ENCODE peak calls at places on chromosome 2, in four cellular contexts. One of them, this sample, is unnamed.

GRCh38 chr2:177123048-177123447 is 89.5 kb upstream of the HNRNPA3 start:
- DNase-seq in astrocyte: no peak
- DNase-seq in fibroblast of lung: no peak
- DNase-seq in cardiac muscle cell: no peak
- DNase-seq in this sample: no peak

GRCh38 chr2:40256649-40257048 is 195.2 kb downstream of the SLC8A1 start:
- DNase-seq in astrocyte: no peak
- DNase-seq in fibroblast of lung: no peak
- DNase-seq in cardiac muscle cell: no peak
- DNase-seq in this sample: no peak

GRCh38 chr2:41955641-41956040 is 92.2 kb upstream of the PKDCC start:
- DNase-seq in astrocyte: no peak
- DNase-seq in fibroblast of lung: no peak
- DNase-seq in cardiac muscle cell: no peak
- DNase-seq in this sample: no peak

GRCh38 chr2:100186126-100186525 is 43.7 kb upstream of the AFF3 start:
- DNase-seq in astrocyte: no peak
- DNase-seq in fibroblast of lung: no peak
- DNase-seq in cardiac muscle cell: no peak
- DNase-seq in this sample: no peak

GRCh38 chr2:9752441-9753275 is 90.6 kb upstream of the TAF1B start:
- DNase-seq in astrocyte: peak; percentile 64
- DNase-seq in fibroblast of lung: peak; percentile 80
- DNase-seq in cardiac muscle cell: no peak
- DNase-seq in this sample: no peak

GRCh38 chr2:65072181-65072970 is 16.2 kb downstream of the CEP68 start:
- DNase-seq in astrocyte: no peak
- DNase-seq in fibroblast of lung: no peak
- DNase-seq in cardiac muscle cell: no peak
- DNase-seq in this sample: no peak

GRCh38 chr2:10346929-10347558 is 44.3 kb downstream of the HPCAL1 start:
- DNase-seq in astrocyte: no peak
- DNase-seq in fibroblast of lung: peak; percentile 47
- DNase-seq in cardiac muscle cell: no peak
- DNase-seq in this sample: no peak

GRCh38 chr2:146246017-146246733 is 1598.7 kb upstream of the ACVR2A start:
- DNase-seq in astrocyte: peak; percentile 72
- DNase-seq in fibroblast of lung: peak; percentile 77
- DNase-seq in cardiac muscle cell: no peak
- DNase-seq in this sample: no peak

GRCh38 chr2:164802095-164802744 is 39.4 kb downstream of the COBLL1 start:
- DNase-seq in astrocyte: no peak
- DNase-seq in fibroblast of lung: no peak
- DNase-seq in cardiac muscle cell: no peak
- DNase-seq in this sample: no peak

GRCh38 chr2:20157606-20157970 is 67.3 kb downstream of the SDC1 start:
- DNase-seq in astrocyte: peak; percentile 25
- DNase-seq in fibroblast of lung: peak; percentile 28
- DNase-seq in cardiac muscle cell: no peak
- DNase-seq in this sample: no peak

GRCh38 chr2:158194229-158194628 is 92.6 kb downstream of the UPP2 start:
- DNase-seq in astrocyte: no peak
- DNase-seq in fibroblast of lung: no peak
- DNase-seq in cardiac muscle cell: no peak
- DNase-seq in this sample: no peak

GRCh38 chr2:216735086-216735485 is 39.7 kb upstream of the IGFBP5 start:
- DNase-seq in astrocyte: no peak
- DNase-seq in fibroblast of lung: no peak
- DNase-seq in cardiac muscle cell: peak; percentile 62
- DNase-seq in this sample: peak; percentile 9

GRCh38 chr2:64599469-64599868 is 54.2 kb downstream of the SERTAD2 start:
- DNase-seq in astrocyte: no peak
- DNase-seq in fibroblast of lung: no peak
- DNase-seq in cardiac muscle cell: no peak
- DNase-seq in this sample: no peak

GRCh38 chr2:99442837-99443236 is 47.0 kb downstream of the REV1 start:
- DNase-seq in astrocyte: no peak
- DNase-seq in fibroblast of lung: no peak
- DNase-seq in cardiac muscle cell: peak; percentile 23
- DNase-seq in this sample: no peak

GRCh38 chr2:220434365-220434764 is 806.9 kb downstream of the SLC4A3 start:
- DNase-seq in astrocyte: peak; percentile 90
- DNase-seq in fibroblast of lung: peak; percentile 90
- DNase-seq in cardiac muscle cell: no peak
- DNase-seq in this sample: no peak

GRCh38 chr2:16438571-16439294 is 226.9 kb downstream of the CYRIA start:
- DNase-seq in astrocyte: no peak
- DNase-seq in fibroblast of lung: no peak
- DNase-seq in cardiac muscle cell: no peak
- DNase-seq in this sample: no peak

GRCh38 chr2:173997779-173998178 is 32.6 kb upstream of the SP3 start:
- DNase-seq in astrocyte: no peak
- DNase-seq in fibroblast of lung: peak; percentile 29
- DNase-seq in cardiac muscle cell: no peak
- DNase-seq in this sample: no peak

GRCh38 chr2:188770296-188770695 is 203.9 kb upstream of the COL3A1 start:
- DNase-seq in astrocyte: no peak
- DNase-seq in fibroblast of lung: no peak
- DNase-seq in cardiac muscle cell: no peak
- DNase-seq in this sample: no peak

GRCh38 chr2:188766086-188766856 is 207.9 kb upstream of the COL3A1 start:
- DNase-seq in astrocyte: peak; percentile 57
- DNase-seq in fibroblast of lung: peak; percentile 60
- DNase-seq in cardiac muscle cell: no peak
- DNase-seq in this sample: no peak

GRCh38 chr2:188765522-188765921 is 208.7 kb upstream of the COL3A1 start:
- DNase-seq in astrocyte: peak; percentile 62
- DNase-seq in fibroblast of lung: peak; percentile 68
- DNase-seq in cardiac muscle cell: peak; percentile 39
- DNase-seq in this sample: peak; percentile 2
- TF ChIP-seq CTCF in astrocyte: peak; percentile 48
- TF ChIP-seq CTCF in fibroblast of lung: peak; percentile 4
- TF ChIP-seq CTCF in cardiac muscle cell: peak; percentile 35
- TF ChIP-seq CTCF in this sample: peak; percentile 54

GRCh38 chr2:45607701-45608100 is 3.4 kb downstream of the SRBD1 start:
- DNase-seq in astrocyte: no peak
- DNase-seq in fibroblast of lung: peak; percentile 20
- DNase-seq in cardiac muscle cell: peak; percentile 53
- DNase-seq in this sample: no peak

GRCh38 chr2:45612265-45612664 is 1.2 kb upstream of the SRBD1 start:
- DNase-seq in astrocyte: no peak
- DNase-seq in fibroblast of lung: no peak
- DNase-seq in cardiac muscle cell: no peak
- DNase-seq in this sample: no peak

GRCh38 chr2:45611020-45611737 is at the start of gene SRBD1:
- DNase-seq in astrocyte: peak; percentile 87
- DNase-seq in fibroblast of lung: peak; percentile 94
- DNase-seq in cardiac muscle cell: peak; percentile 98
- DNase-seq in this sample: peak; percentile 92

GRCh38 chr2:45612741-45613140 is 1.7 kb upstream of the SRBD1 start:
- DNase-seq in astrocyte: no peak
- DNase-seq in fibroblast of lung: no peak
- DNase-seq in cardiac muscle cell: no peak
- DNase-seq in this sample: no peak

DNA sequence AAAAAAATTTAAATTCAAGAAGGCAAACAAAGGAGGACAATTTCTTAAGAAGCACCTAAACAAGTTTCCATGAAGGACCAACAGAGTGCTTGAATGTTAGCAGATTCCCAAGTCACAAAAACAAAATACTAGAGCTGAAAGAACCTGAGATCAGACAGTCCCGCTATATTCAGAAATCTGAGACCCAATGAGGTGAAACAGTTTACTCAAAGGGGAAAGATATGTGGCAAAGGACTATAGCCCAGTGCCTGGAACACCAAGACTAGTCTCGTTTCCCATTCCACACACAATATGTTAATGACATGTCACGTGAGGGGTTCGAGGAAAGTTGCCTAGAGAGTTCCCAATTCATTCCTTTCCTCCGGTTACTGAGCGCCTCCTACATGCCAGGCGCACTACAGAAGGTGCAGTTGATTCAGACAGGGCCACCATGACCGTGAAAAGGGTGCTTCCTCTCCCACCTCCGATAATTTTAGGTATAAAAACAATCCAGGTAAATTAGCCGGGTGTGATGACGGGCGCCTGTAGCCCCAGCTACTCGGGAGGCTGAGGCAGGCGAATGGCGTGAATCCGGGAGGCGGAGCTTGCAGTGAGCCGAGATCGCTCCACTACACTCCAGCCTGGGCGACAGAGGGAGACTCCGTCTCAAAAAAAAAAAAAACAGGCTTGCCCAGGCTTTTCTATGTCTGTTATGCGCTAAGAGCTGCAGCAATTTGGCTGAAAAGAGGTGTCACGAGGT is 617 bp downstream of the SRBD1 start:
- DNase-seq in astrocyte: peak; percentile 49
- DNase-seq in fibroblast of lung: peak; percentile 62
- DNase-seq in cardiac muscle cell: peak; percentile 80
- DNase-seq in this sample: peak; percentile 19
- TF ChIP-seq CTCF in astrocyte: peak; percentile 24
- TF ChIP-seq CTCF in fibroblast of lung: peak; percentile 40
- TF ChIP-seq CTCF in cardiac muscle cell: peak; percentile 44
- TF ChIP-seq CTCF in this sample: peak; percentile 44

DNA sequence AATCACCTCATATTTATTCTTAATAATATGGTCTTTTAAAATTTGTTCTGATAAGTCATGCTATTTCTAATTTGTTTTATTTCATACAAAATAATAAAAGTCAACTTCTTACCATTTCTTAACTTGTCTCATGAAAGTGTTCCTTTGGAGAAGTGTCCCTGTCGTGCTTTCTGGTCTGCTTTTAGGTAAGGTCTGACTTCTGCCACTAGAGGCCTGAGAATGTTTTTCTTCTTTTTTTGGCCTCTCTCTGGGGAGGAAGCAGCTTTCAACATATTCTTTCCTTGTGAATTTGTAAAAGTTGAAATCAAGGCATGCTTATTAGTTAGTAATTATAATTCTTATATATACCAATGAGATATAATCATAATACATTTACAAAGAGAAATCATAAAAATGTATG is 39.4 kb downstream of the MAP2 start:
- DNase-seq in astrocyte: no peak
- DNase-seq in fibroblast of lung: no peak
- DNase-seq in cardiac muscle cell: peak; percentile 10
- DNase-seq in this sample: no peak
- TF ChIP-seq CTCF in astrocyte: peak; percentile 15
- TF ChIP-seq CTCF in fibroblast of lung: peak; percentile 16
- TF ChIP-seq CTCF in cardiac muscle cell: peak; percentile 42
- TF ChIP-seq CTCF in this sample: peak; percentile 46

GRCh38 chr2:238106339-238106697 is 6.2 kb downstream of the ESPNL start:
- DNase-seq in astrocyte: no peak
- DNase-seq in fibroblast of lung: no peak
- DNase-seq in cardiac muscle cell: no peak
- DNase-seq in this sample: no peak
- TF ChIP-seq CTCF in astrocyte: no peak
- TF ChIP-seq CTCF in fibroblast of lung: peak; percentile 9
- TF ChIP-seq CTCF in cardiac muscle cell: no peak
- TF ChIP-seq CTCF in this sample: no peak

DNA sequence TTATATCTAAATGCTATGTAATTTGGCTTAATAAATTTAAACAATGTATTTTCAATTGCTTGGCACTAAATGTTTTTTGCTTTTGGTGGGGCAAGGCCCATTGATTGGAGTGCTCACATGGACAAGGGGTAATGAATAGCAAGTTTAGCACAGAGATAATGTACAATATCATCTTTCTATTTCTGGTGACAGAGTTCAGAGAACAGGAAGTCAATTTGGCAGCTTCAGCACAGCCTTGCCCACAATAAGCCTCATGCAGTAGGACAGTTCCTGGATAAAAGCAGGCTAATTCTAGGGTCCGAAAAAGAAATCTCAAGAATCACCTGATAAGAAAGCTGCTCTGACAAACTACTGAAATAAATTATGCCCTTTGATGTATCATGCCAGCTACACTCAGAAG is 443.9 kb upstream of the FSHR start:
- DNase-seq in astrocyte: no peak
- DNase-seq in fibroblast of lung: no peak
- DNase-seq in cardiac muscle cell: no peak
- DNase-seq in this sample: no peak
- TF ChIP-seq CTCF in astrocyte: no peak
- TF ChIP-seq CTCF in fibroblast of lung: no peak
- TF ChIP-seq CTCF in cardiac muscle cell: no peak
- TF ChIP-seq CTCF in this sample: no peak

DNA sequence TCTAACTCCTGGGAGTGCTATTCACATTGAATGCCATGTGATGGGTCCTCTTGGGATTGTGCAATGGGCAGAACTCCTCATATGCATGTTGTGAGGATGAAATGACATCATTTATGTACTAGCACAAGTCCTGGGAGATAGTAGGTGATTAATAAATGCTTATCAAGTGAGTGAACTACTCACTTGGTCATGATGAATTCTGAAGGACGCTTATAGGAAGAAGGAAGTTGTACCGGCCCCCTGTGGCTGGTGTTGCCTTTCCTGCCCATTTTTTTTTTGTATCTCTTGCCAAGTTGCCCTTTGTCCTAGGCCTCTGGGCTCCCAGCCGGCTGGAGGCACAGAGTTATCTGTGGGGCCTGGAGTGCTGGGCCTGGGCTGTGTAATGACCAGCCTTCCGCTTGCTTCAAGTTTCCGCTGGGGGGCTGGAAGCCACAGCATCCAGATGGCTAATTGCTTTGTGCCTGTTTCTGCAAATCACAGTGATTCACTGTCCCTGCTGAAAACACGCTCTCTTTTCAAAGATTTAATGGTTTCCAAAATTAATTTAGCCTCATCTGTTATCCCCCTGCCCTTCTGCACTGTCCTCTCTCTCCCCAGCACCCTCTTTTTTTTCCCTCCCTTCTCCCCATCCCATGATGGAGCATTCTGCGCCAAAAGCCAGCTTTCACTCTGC is 33.7 kb upstream of the MRPL33 start:
- DNase-seq in astrocyte: peak; percentile 73
- DNase-seq in fibroblast of lung: peak; percentile 77
- DNase-seq in cardiac muscle cell: no peak
- DNase-seq in this sample: no peak
- TF ChIP-seq CTCF in astrocyte: no peak
- TF ChIP-seq CTCF in fibroblast of lung: no peak
- TF ChIP-seq CTCF in cardiac muscle cell: peak; percentile 32
- TF ChIP-seq CTCF in this sample: no peak

GRCh38 chr2:83196225-83196624 is 1262.9 kb downstream of the SUCLG1 start:
- DNase-seq in astrocyte: peak; percentile 8
- DNase-seq in fibroblast of lung: peak; percentile 6
- DNase-seq in cardiac muscle cell: peak; percentile 46
- DNase-seq in this sample: no peak
- TF ChIP-seq CTCF in astrocyte: peak; percentile 62
- TF ChIP-seq CTCF in fibroblast of lung: peak; percentile 22
- TF ChIP-seq CTCF in cardiac muscle cell: peak; percentile 57
- TF ChIP-seq CTCF in this sample: peak; percentile 74

GRCh38 chr2:205235434-205235833 is 446.9 kb upstream of the NRP2 start:
- DNase-seq in astrocyte: peak; percentile 8
- DNase-seq in fibroblast of lung: peak; percentile 23
- DNase-seq in cardiac muscle cell: no peak
- DNase-seq in this sample: no peak

GRCh38 chr2:205232086-205232485 is 450.2 kb upstream of the NRP2 start:
- DNase-seq in astrocyte: no peak
- DNase-seq in fibroblast of lung: no peak
- DNase-seq in cardiac muscle cell: no peak
- DNase-seq in this sample: no peak

GRCh38 chr2:205237524-205237923 is 444.8 kb upstream of the NRP2 start:
- DNase-seq in astrocyte: no peak
- DNase-seq in fibroblast of lung: no peak
- DNase-seq in cardiac muscle cell: no peak
- DNase-seq in this sample: no peak
- TF ChIP-seq CTCF in astrocyte: no peak
- TF ChIP-seq CTCF in fibroblast of lung: no peak
- TF ChIP-seq CTCF in cardiac muscle cell: no peak
- TF ChIP-seq CTCF in this sample: peak; percentile 55

GRCh38 chr2:196808281-196808680 is 874 bp downstream of the C2orf66 start:
- DNase-seq in astrocyte: no peak
- DNase-seq in fibroblast of lung: no peak
- DNase-seq in cardiac muscle cell: no peak
- DNase-seq in this sample: no peak
- TF ChIP-seq CTCF in astrocyte: no peak
- TF ChIP-seq CTCF in fibroblast of lung: no peak
- TF ChIP-seq CTCF in cardiac muscle cell: peak; percentile 14
- TF ChIP-seq CTCF in this sample: no peak

This sample was measured in neural crest cell.